ENCODE peak calls at places on chromosomes 12 and 14, in ten cellular contexts. L is right lobe of liver, Q is uterus, R is spleen, U is A549, V is endothelial cell of umbilical vein, O is esophagus muscularis mucosa, D is adrenal gland, A is tibial nerve, C is heart left ventricle. P is an unnamed sample.

GRCh38 chr14:73136085-73136386 is 271 bp upstream of the PSEN1 start:
- DNase-seq in L (no peak), Q (no peak), R (no peak), U (no peak), V (no peak), O (no peak), D (no peak), A (no peak), C (no peak), P (no peak)

GRCh38 chr12:96986883-96987523 is 79.9 kb downstream of the NEDD1 start:
- DNase-seq in L (no peak), Q (no peak), R (no peak), U (peak), V (peak), O (no peak), D (peak), A (no peak), C (no peak), P (no peak)

GRCh38 chr12:54666008-54666407 is 17.8 kb upstream of the DCD start:
- DNase-seq in L (no peak), Q (no peak), R (no peak), U (no peak), V (no peak), O (no peak), D (no peak), A (no peak), C (no peak), P (no peak)

GRCh38 chr14:101224356-101225115 is 321.0 kb upstream of the RTL1 start:
- DNase-seq in L (peak), Q (no peak), R (no peak), U (no peak), V (no peak), O (peak), D (no peak), A (no peak), C (no peak), P (peak)

GRCh38 chr12:19575307-19576243 is 136.3 kb downstream of the AEBP2 start:
- DNase-seq in L (peak), Q (peak), R (no peak), U (peak), V (peak), O (no peak), D (peak), A (no peak), C (peak), P (peak)

GRCh38 chr12:128510527-128510926 is 243.6 kb downstream of the TMEM132C start:
- DNase-seq in L (no peak), Q (no peak), R (no peak), U (no peak), V (no peak), O (no peak), D (no peak), A (no peak), C (no peak), P (no peak)

GRCh38 chr12:56374726-56375597 is 12.3 kb upstream of the APOF start:
- DNase-seq in L (no peak), Q (no peak), R (no peak), U (no peak), V (peak), O (no peak), D (no peak), A (no peak), C (no peak), P (no peak)

GRCh38 chr12:109621864-109622485 is 48.4 kb downstream of the MVK start:
- DNase-seq in L (no peak), Q (no peak), R (no peak), U (no peak), V (no peak), O (no peak), D (no peak), A (no peak), C (no peak), P (no peak)

GRCh38 chr12:91632042-91632786 is 449.6 kb upstream of the DCN start:
- DNase-seq in L (no peak), Q (no peak), R (no peak), U (no peak), V (no peak), O (no peak), D (no peak), A (no peak), C (no peak), P (no peak)

GRCh38 chr12:131948166-131948712 is 1.5 kb upstream of the EP400 start:
- DNase-seq in L (no peak), Q (no peak), R (no peak), U (no peak), V (no peak), O (no peak), D (no peak), A (no peak), C (no peak), P (peak)

GRCh38 chr12:108666326-108666995 is 32.8 kb upstream of the SELPLG start:
- DNase-seq in L (peak), Q (peak), R (peak), U (no peak), V (no peak), O (no peak), D (peak), A (no peak), C (peak), P (peak)

GRCh38 chr12:27014859-27015729 is 910 bp upstream of the TM7SF3 start:
- DNase-seq in L (no peak), Q (no peak), R (no peak), U (peak), V (no peak), O (no peak), D (no peak), A (no peak), C (no peak), P (no peak)

GRCh38 chr14:61619494-61619893 is 75.8 kb upstream of the HIF1A start:
- DNase-seq in L (no peak), Q (no peak), R (no peak), U (no peak), V (no peak), O (no peak), D (no peak), A (no peak), C (no peak), P (no peak)

GRCh38 chr12:121279507-121279915 is 17.0 kb downstream of the CAMKK2 start:
- DNase-seq in L (peak), Q (peak), R (peak), U (no peak), V (peak), O (no peak), D (peak), A (peak), C (peak), P (peak)

GRCh38 chr12:122423258-122424165 is 1.0 kb upstream of the CLIP1 start:
- DNase-seq in L (peak), Q (no peak), R (no peak), U (peak), V (peak), O (peak), D (no peak), A (no peak), C (peak), P (peak)

GRCh38 chr12:116222358-116222757 is 55.1 kb downstream of the MED13L start:
- DNase-seq in L (peak), Q (peak), R (no peak), U (peak), V (peak), O (peak), D (peak), A (peak), C (peak), P (peak)

GRCh38 chr12:27965966-27966365 is 6.6 kb downstream of the PTHLH start:
- DNase-seq in L (no peak), Q (no peak), R (no peak), U (no peak), V (peak), O (no peak), D (no peak), A (no peak), C (no peak), P (no peak)

GRCh38 chr12:77054856-77055255 is 10.5 kb downstream of the E2F7 start:
- DNase-seq in L (no peak), Q (no peak), R (no peak), U (no peak), V (no peak), O (no peak), D (no peak), A (no peak), C (no peak), P (no peak)

GRCh38 chr14:59116984-59117415 is 71.5 kb upstream of the DAAM1 start:
- DNase-seq in L (no peak), Q (no peak), R (no peak), U (no peak), V (no peak), O (no peak), D (no peak), A (no peak), C (no peak), P (no peak)

DNA sequence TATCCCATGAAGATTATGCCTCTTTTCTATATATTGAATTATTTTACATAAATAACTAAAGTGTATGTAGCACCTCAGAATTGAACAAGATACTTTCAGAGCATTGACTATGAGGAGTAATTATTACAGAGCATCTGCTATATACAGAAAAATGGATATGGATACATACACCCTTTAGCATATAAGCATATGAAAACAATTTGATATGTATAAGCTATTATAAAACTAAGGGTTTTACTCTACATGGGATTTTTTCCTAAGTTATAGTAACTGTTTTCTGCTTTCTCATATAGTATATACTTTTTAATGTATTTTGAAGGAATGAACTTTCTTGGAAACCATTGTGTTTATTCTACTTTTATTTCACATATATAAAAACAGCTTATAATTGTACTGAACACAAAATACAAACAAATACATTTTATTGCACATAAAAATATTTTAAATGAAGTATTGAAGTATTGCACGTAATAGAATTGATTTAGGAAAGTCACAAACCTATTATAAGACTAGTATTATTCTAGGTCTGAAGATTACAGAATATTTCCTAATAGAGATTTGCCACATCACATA is 8.5 kb downstream of the CD69 start:
- DNase-seq in L (no peak), Q (no peak), R (no peak), U (no peak), V (no peak), O (no peak), D (no peak), A (no peak), C (no peak), P (no peak)
- TF ChIP-seq POLR2A in L (no peak), Q (no peak), R (no peak), U (no peak), V (no peak), O (no peak), D (no peak), A (no peak), C (no peak), P (no peak)

GRCh38 chr12:84421103-84421502 is 491.5 kb downstream of the SLC6A15 start:
- DNase-seq in L (no peak), Q (no peak), R (no peak), U (no peak), V (no peak), O (no peak), D (no peak), A (no peak), C (no peak), P (no peak)

DNA sequence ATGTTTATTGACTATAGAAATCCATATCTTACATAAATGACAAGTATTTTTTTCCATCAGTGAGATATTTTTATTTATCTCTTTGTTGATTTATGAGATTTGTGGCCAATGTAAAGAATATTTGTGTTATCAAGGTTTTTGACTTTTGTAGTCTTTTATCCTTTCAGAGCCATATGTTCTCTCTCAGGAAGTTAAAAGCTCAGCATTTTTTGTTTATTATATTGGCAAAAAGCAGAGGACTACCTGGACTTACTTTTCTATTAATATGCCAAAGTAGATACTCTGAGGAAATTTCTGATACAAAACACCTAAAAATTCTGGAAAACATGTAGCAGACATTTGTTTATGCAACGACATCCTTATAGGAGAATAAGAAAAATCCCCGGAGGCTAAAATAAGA is 490.3 kb downstream of the SLC6A15 start:
- DNase-seq in L (no peak), Q (no peak), R (no peak), U (no peak), V (no peak), O (no peak), D (no peak), A (no peak), C (no peak), P (no peak)
- TF ChIP-seq CTCF in L (no peak), Q (no peak), R (no peak), U (no peak), V (no peak), O (no peak), D (no peak), A (no peak), C (no peak), P (no peak)

GRCh38 chr14:100213956-100214767 is 24.8 kb upstream of the YY1 start:
- DNase-seq in L (peak), Q (peak), R (peak), U (peak), V (peak), O (peak), D (peak), A (peak), C (peak), P (peak)
- TF ChIP-seq POLR2A in L (peak), Q (peak), R (peak), U (peak), V (peak), O (peak), D (peak), A (peak), C (peak), P (peak)

DNA sequence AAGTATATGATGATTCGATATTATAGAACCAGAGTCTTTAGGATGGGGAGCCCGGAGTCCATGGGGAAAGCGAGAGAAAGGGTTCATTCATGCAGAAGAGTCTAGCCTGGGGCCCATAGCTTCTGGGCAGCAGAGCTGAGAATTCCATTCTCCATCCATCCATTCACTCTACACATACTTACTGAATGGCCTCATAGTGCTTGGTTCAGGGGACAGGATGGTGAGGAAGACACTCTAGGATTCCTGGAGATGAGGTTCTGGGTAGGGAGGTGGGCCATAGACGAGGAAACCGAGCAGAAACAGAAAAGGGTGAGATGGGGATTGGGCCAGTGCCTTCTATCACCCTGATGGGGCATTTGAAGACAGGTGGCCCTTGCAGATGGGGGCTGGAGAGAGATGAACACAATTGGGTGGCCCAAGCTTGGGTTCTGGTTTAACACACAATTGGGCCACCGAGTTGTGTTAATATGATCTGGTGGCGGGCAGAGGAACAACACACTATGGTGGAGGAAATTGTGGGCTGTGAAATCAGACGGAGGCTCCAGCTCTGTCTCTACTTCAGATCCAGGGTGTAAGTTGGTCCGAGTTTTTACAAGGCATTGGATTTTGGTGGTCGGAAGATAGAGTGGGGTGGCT is 5.4 kb downstream of the KRT86 start:
- DNase-seq in L (no peak), Q (no peak), R (peak), U (no peak), V (no peak), O (no peak), D (peak), A (no peak), C (no peak), P (no peak)
- TF ChIP-seq CTCF in L (no peak), Q (no peak), R (no peak), U (no peak), V (no peak), O (peak), D (no peak), A (peak), C (no peak), P (no peak)

GRCh38 chr14:50666772-50667490 is 1.2 kb downstream of the SAV1 start:
- DNase-seq in L (no peak), Q (peak), R (no peak), U (peak), V (peak), O (no peak), D (peak), A (no peak), C (no peak), P (peak)
- TF ChIP-seq POLR2A in L (peak), Q (no peak), R (no peak), U (no peak), V (no peak), O (no peak), D (no peak), A (peak), C (no peak), P (no peak)

DNA sequence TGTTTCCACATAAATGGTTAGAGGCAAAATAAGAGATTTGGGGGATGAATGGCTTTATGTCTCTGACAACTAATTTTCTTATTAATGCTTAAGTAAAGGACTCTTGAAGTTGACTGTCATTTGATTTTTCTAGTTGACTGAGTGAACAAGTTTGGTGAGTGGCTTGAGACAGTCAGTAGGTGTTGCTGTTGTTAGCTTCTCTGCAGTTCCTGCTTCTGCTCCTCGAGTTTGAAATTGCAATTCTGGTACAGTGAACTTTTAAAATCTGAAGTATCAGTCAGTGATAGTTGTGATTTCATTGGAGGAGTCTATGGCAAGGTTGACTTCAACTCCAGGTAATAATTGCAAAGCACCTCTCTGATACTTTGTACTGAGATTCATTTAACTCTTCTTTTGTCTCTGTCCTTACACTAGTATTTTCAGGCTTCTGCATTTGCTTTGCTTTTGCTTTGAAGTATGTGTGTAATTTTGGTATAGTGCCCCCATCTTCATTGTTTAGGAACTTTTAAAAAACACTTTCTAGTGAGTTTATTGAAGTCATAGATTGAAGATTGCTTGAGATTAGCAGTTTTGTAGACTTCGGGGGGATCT is 415.5 kb downstream of the PCNX1 start:
- DNase-seq in L (no peak), Q (no peak), R (no peak), U (peak), V (peak), O (no peak), D (no peak), A (no peak), C (no peak), P (no peak)
- TF ChIP-seq CTCF in L (peak), Q (peak), R (peak), U (peak), V (peak), O (peak), D (peak), A (peak), C (peak), P (peak)

P was measured in sigmoid colon.